ENCODE peak calls at places on chromosomes 12 and 14, in nine cellular contexts. One of them, this sample, is unnamed. For H3K36me3, the result is how much of the 10 kb centered on the place peaks cover.

GRCh38 chr14:61470261-61470953 is 149.0 kb downstream of the PRKCH start:
- DNase-seq in colonic mucosa: peak
- DNase-seq in PC-9: peak
- DNase-seq in left ventricle myocardium inferior: peak
- DNase-seq in adrenal gland: no peak
- DNase-seq in RWPE2: no peak
- DNase-seq in tibial nerve: no peak
- DNase-seq in cardiac muscle cell: peak
- DNase-seq in Peyer's patch: no peak
- DNase-seq in this sample: peak

GRCh38 chr14:77125275-77126073 is 16.1 kb downstream of the ZDHHC22 start:
- DNase-seq in tibial nerve: no peak
- DNase-seq in Peyer's patch: peak
- DNase-seq in RWPE2: no peak
- DNase-seq in left ventricle myocardium inferior: no peak
- DNase-seq in PC-9: no peak
- DNase-seq in cardiac muscle cell: no peak
- DNase-seq in colonic mucosa: no peak
- DNase-seq in adrenal gland: no peak
- DNase-seq in this sample: no peak

GRCh38 chr14:53285064-53285463 is 131.9 kb upstream of the DDHD1 start:
- DNase-seq in tibial nerve: no peak
- DNase-seq in adrenal gland: no peak
- DNase-seq in cardiac muscle cell: no peak
- DNase-seq in RWPE2: no peak
- DNase-seq in colonic mucosa: no peak
- DNase-seq in PC-9: no peak
- DNase-seq in Peyer's patch: no peak
- DNase-seq in left ventricle myocardium inferior: no peak
- DNase-seq in this sample: no peak

GRCh38 chr12:127245009-127245408 is 1022.0 kb upstream of the TMEM132C start:
- DNase-seq in RWPE2: no peak
- DNase-seq in adrenal gland: no peak
- DNase-seq in PC-9: no peak
- DNase-seq in Peyer's patch: no peak
- DNase-seq in colonic mucosa: no peak
- DNase-seq in tibial nerve: no peak
- DNase-seq in left ventricle myocardium inferior: no peak
- DNase-seq in cardiac muscle cell: peak
- DNase-seq in this sample: peak

GRCh38 chr12:53268009-53268636 is at the start of gene ESPL1:
- DNase-seq in colonic mucosa: peak
- DNase-seq in left ventricle myocardium inferior: peak
- DNase-seq in cardiac muscle cell: peak
- DNase-seq in adrenal gland: peak
- DNase-seq in RWPE2: no peak
- DNase-seq in PC-9: peak
- DNase-seq in Peyer's patch: peak
- DNase-seq in tibial nerve: peak
- DNase-seq in this sample: peak

GRCh38 chr14:75690010-75690409 is 29.0 kb downstream of the TTLL5 start:
- DNase-seq in colonic mucosa: no peak
- DNase-seq in tibial nerve: no peak
- DNase-seq in left ventricle myocardium inferior: no peak
- DNase-seq in adrenal gland: no peak
- DNase-seq in RWPE2: no peak
- DNase-seq in cardiac muscle cell: peak
- DNase-seq in PC-9: no peak
- DNase-seq in Peyer's patch: no peak
- DNase-seq in this sample: no peak

GRCh38 chr12:70606001-70606400 is 31.2 kb downstream of the PTPRB start:
- DNase-seq in Peyer's patch: no peak
- DNase-seq in cardiac muscle cell: no peak
- DNase-seq in left ventricle myocardium inferior: no peak
- DNase-seq in adrenal gland: no peak
- DNase-seq in tibial nerve: no peak
- DNase-seq in PC-9: no peak
- DNase-seq in RWPE2: no peak
- DNase-seq in colonic mucosa: no peak
- DNase-seq in this sample: peak

GRCh38 chr12:20497707-20498106 is 129.4 kb downstream of the PDE3A start:
- DNase-seq in RWPE2: no peak
- DNase-seq in cardiac muscle cell: no peak
- DNase-seq in colonic mucosa: no peak
- DNase-seq in adrenal gland: no peak
- DNase-seq in tibial nerve: no peak
- DNase-seq in left ventricle myocardium inferior: no peak
- DNase-seq in Peyer's patch: no peak
- DNase-seq in PC-9: no peak
- DNase-seq in this sample: no peak

DNA sequence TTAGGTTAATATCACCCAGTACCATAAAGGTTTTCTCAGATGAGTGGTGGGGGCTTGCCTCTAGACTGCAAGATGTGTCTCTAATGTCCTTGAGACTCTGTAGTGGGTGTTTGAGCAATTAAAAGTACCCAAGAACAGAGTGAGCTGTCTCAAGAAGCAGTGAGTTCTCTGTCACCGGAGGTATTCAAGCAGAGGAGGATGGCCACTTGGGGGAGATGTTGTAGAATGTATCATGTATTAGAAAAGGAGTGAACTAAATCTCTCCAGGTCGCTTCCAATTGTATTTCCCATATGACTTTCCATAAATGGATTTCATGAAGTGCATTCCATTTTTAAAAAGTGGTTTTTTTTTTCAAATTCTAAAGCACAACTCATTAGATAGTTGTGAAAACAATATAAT is 35.0 kb downstream of the SLC17A8 start:
- DNase-seq in cardiac muscle cell: peak
- DNase-seq in colonic mucosa: peak
- DNase-seq in PC-9: no peak
- DNase-seq in tibial nerve: no peak
- DNase-seq in left ventricle myocardium inferior: no peak
- DNase-seq in adrenal gland: peak
- DNase-seq in Peyer's patch: peak
- DNase-seq in RWPE2: no peak
- DNase-seq in this sample: no peak
- TF ChIP-seq CTCF in cardiac muscle cell: peak
- TF ChIP-seq CTCF in colonic mucosa: peak
- TF ChIP-seq CTCF in PC-9: no peak
- TF ChIP-seq CTCF in tibial nerve: peak
- TF ChIP-seq CTCF in left ventricle myocardium inferior: peak
- TF ChIP-seq CTCF in adrenal gland: peak
- TF ChIP-seq CTCF in Peyer's patch: peak
- TF ChIP-seq CTCF in RWPE2: peak
- TF ChIP-seq CTCF in this sample: peak

DNA sequence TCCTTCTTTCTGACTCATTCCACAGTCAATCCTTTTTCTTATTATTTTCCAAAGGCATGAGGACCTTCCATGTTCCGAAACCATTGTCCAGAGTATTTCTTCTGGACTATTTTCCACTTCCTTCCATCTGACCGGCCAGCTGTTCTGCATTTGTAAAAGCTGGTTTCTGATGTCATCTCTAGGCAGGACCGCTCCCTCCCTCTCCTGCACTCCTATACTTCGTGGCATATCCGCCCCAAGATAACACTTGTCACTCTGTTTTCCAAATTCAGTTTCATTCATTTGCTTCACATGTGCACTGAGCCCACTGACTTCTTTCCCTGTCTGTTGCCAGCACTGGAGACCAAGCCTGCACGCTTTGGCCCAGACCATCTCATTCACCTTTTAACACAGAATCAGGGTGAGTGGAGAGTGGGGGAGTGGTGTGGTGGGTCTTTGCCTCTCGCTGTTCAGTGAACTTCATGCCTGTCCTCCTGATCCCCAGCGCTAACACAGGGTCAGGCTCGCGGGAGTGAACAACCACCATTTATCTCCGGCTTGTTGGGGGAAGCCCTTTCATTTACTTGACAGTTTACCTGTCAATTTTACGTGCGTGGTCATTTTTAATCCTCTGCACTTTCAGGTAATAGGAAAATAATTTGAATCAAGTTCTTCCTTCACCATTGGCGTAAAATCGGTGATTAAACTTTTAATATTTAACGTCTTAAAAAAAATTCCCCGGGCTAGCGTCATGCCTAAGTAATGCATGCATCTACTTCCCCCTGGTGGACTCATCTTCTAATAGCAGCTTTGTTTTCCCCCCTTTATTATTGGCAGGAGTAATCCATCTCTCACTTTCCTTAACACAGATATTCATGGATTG is 52.5 kb downstream of the C12orf75 start:
- DNase-seq in adrenal gland: peak
- DNase-seq in tibial nerve: no peak
- DNase-seq in colonic mucosa: peak
- DNase-seq in left ventricle myocardium inferior: no peak
- DNase-seq in Peyer's patch: no peak
- DNase-seq in RWPE2: no peak
- DNase-seq in PC-9: peak
- DNase-seq in cardiac muscle cell: peak
- DNase-seq in this sample: peak
- H3K4me3 ChIP-seq in adrenal gland: no peak
- H3K4me3 ChIP-seq in tibial nerve: peak
- H3K4me3 ChIP-seq in colonic mucosa: no peak
- H3K4me3 ChIP-seq in left ventricle myocardium inferior: peak
- H3K4me3 ChIP-seq in Peyer's patch: no peak
- H3K4me3 ChIP-seq in RWPE2: no peak
- H3K4me3 ChIP-seq in PC-9: no peak
- H3K4me3 ChIP-seq in cardiac muscle cell: no peak
- H3K4me3 ChIP-seq in this sample: no peak

GRCh38 chr12:6996040-6996441 is 22.2 kb downstream of the LPCAT3 start:
- DNase-seq in adrenal gland: peak
- DNase-seq in colonic mucosa: no peak
- DNase-seq in tibial nerve: no peak
- DNase-seq in Peyer's patch: peak
- DNase-seq in PC-9: peak
- DNase-seq in left ventricle myocardium inferior: no peak
- DNase-seq in cardiac muscle cell: peak
- DNase-seq in RWPE2: no peak
- DNase-seq in this sample: peak
- H3K36me3 ChIP-seq in adrenal gland: under half
- H3K36me3 ChIP-seq in colonic mucosa: under half
- H3K36me3 ChIP-seq in tibial nerve: under half
- H3K36me3 ChIP-seq in Peyer's patch: under half
- H3K36me3 ChIP-seq in PC-9: under half
- H3K36me3 ChIP-seq in left ventricle myocardium inferior: under half
- H3K36me3 ChIP-seq in cardiac muscle cell: under half
- H3K36me3 ChIP-seq in RWPE2: under half
- H3K36me3 ChIP-seq in this sample: under half

DNA sequence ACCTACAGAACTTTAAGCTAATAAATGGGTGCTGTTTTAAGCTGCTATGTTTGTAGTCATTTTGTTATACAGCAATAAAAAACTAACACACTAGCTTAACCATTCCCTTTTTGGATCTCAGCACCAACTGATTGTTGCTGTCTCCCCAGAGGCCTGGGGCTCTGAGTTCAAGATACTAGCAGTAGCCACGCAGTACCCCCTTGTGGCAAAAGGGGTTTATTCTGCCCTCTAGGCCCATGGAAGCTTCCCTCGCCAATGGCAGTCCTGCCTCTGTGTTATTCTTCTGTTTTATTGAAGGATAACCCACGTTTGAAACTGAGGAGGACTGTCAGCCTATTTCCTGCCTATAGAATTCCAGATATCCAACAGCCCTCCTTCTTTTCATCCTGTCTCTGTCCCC is 455.3 kb upstream of the ATP2B1 start:
- DNase-seq in colonic mucosa: no peak
- DNase-seq in tibial nerve: no peak
- DNase-seq in PC-9: no peak
- DNase-seq in RWPE2: no peak
- DNase-seq in adrenal gland: no peak
- DNase-seq in left ventricle myocardium inferior: no peak
- DNase-seq in Peyer's patch: no peak
- DNase-seq in cardiac muscle cell: no peak
- DNase-seq in this sample: no peak
- TF ChIP-seq CTCF in colonic mucosa: no peak
- TF ChIP-seq CTCF in tibial nerve: no peak
- TF ChIP-seq CTCF in PC-9: no peak
- TF ChIP-seq CTCF in RWPE2: no peak
- TF ChIP-seq CTCF in adrenal gland: no peak
- TF ChIP-seq CTCF in left ventricle myocardium inferior: no peak
- TF ChIP-seq CTCF in Peyer's patch: no peak
- TF ChIP-seq CTCF in cardiac muscle cell: no peak
- TF ChIP-seq CTCF in this sample: no peak

GRCh38 chr12:49946086-49946485 is 4.5 kb upstream of the AQP2 start:
- DNase-seq in colonic mucosa: peak
- DNase-seq in left ventricle myocardium inferior: no peak
- DNase-seq in adrenal gland: no peak
- DNase-seq in Peyer's patch: peak
- DNase-seq in cardiac muscle cell: no peak
- DNase-seq in RWPE2: peak
- DNase-seq in PC-9: no peak
- DNase-seq in tibial nerve: no peak
- DNase-seq in this sample: no peak

GRCh38 chr12:49944718-49945117 is 5.8 kb upstream of the AQP2 start:
- DNase-seq in left ventricle myocardium inferior: no peak
- DNase-seq in adrenal gland: no peak
- DNase-seq in Peyer's patch: peak
- DNase-seq in RWPE2: peak
- DNase-seq in PC-9: no peak
- DNase-seq in colonic mucosa: no peak
- DNase-seq in tibial nerve: no peak
- DNase-seq in cardiac muscle cell: no peak
- DNase-seq in this sample: no peak

GRCh38 chr12:49946497-49946896 is 4.0 kb upstream of the AQP2 start:
- DNase-seq in cardiac muscle cell: no peak
- DNase-seq in left ventricle myocardium inferior: no peak
- DNase-seq in adrenal gland: no peak
- DNase-seq in RWPE2: no peak
- DNase-seq in tibial nerve: no peak
- DNase-seq in Peyer's patch: no peak
- DNase-seq in colonic mucosa: no peak
- DNase-seq in PC-9: no peak
- DNase-seq in this sample: no peak

GRCh38 chr12:49944046-49944445 is 6.5 kb upstream of the AQP2 start:
- DNase-seq in RWPE2: peak
- DNase-seq in cardiac muscle cell: no peak
- DNase-seq in PC-9: no peak
- DNase-seq in tibial nerve: no peak
- DNase-seq in colonic mucosa: no peak
- DNase-seq in adrenal gland: no peak
- DNase-seq in Peyer's patch: peak
- DNase-seq in left ventricle myocardium inferior: no peak
- DNase-seq in this sample: no peak

DNA sequence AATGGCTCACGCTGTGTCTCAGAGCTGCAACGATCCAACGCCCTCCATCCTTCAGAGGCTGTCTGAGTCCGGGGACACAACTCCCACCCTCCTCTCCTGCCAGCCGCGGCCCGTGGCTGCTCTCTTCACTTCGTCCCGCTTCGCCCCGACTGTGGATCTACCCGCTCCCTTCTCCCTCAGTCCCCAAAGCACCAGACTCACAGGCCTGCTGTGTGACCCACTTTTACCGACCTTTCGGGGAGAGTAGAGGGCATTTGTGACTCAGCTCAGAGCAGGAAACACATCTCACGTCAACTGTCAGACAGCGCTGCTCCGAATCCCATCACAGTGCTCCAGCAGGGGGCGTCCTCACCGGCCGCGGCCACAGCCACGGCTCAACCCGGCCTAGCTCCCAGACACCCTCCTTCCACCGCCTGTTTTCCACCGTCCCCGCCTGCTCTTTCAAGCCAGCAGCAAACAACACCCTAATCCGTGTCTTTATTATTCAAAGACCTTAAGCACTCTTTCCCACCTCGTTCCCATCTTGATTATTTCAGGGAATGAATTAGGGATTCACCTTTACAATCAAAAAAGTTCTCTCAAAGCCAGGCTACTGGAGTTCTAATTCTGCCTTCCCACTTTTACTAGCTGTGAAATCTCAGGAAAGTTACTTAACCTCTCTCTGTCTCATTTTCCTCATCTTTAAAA is 5.0 kb upstream of the AQP2 start:
- DNase-seq in tibial nerve: peak
- DNase-seq in colonic mucosa: peak
- DNase-seq in PC-9: peak
- DNase-seq in cardiac muscle cell: peak
- DNase-seq in adrenal gland: peak
- DNase-seq in RWPE2: peak
- DNase-seq in left ventricle myocardium inferior: peak
- DNase-seq in Peyer's patch: peak
- DNase-seq in this sample: peak
- H3K4me3 ChIP-seq in tibial nerve: peak
- H3K4me3 ChIP-seq in colonic mucosa: no peak
- H3K4me3 ChIP-seq in PC-9: no peak
- H3K4me3 ChIP-seq in cardiac muscle cell: no peak
- H3K4me3 ChIP-seq in adrenal gland: no peak
- H3K4me3 ChIP-seq in RWPE2: no peak
- H3K4me3 ChIP-seq in left ventricle myocardium inferior: peak
- H3K4me3 ChIP-seq in Peyer's patch: no peak
- H3K4me3 ChIP-seq in this sample: no peak

This sample was measured in bronchial epithelial cell.